ENCODE peak calls at places on chromosomes 2 and 18, in nine cellular contexts. One of them, this sample, is unnamed.

GRCh38 chr2:144351687-144352086 is 168.2 kb downstream of the ZEB2 start:
- DNase-seq in hepatocyte: no peak
- DNase-seq in AG09319: no peak
- DNase-seq in PC-3: no peak
- DNase-seq in HS-5: no peak
- DNase-seq in germinal center: no peak
- DNase-seq in stimulated activated CD8-positive, alpha-beta memory T cell treated with anti-CD3 and anti-CD28 coated beads, Interleukin-7, amount 100 ng/mL, for 4 hours: no peak
- DNase-seq in left lobe of liver: no peak
- DNase-seq in activated CD4-positive, alpha-beta T cell treated with anti-CD3 and anti-CD28 coated beads for 4 hours: no peak
- DNase-seq in this sample: no peak

GRCh38 chr2:332592-332991 is 44.7 kb upstream of the ALKAL2 start:
- DNase-seq in hepatocyte: no peak
- DNase-seq in AG09319: no peak
- DNase-seq in PC-3: peak
- DNase-seq in HS-5: no peak
- DNase-seq in germinal center: no peak
- DNase-seq in stimulated activated CD8-positive, alpha-beta memory T cell treated with anti-CD3 and anti-CD28 coated beads, Interleukin-7, amount 100 ng/mL, for 4 hours: no peak
- DNase-seq in left lobe of liver: no peak
- DNase-seq in activated CD4-positive, alpha-beta T cell treated with anti-CD3 and anti-CD28 coated beads for 4 hours: no peak
- DNase-seq in this sample: no peak

GRCh38 chr2:180015951-180016709 is 9.0 kb upstream of the CWC22 start:
- DNase-seq in hepatocyte: no peak
- DNase-seq in AG09319: peak
- DNase-seq in PC-3: peak
- DNase-seq in HS-5: peak
- DNase-seq in germinal center: no peak
- DNase-seq in stimulated activated CD8-positive, alpha-beta memory T cell treated with anti-CD3 and anti-CD28 coated beads, Interleukin-7, amount 100 ng/mL, for 4 hours: no peak
- DNase-seq in left lobe of liver: no peak
- DNase-seq in activated CD4-positive, alpha-beta T cell treated with anti-CD3 and anti-CD28 coated beads for 4 hours: no peak
- DNase-seq in this sample: no peak

GRCh38 chr2:3214827-3215404 is 162.7 kb downstream of the EIPR1 start:
- DNase-seq in hepatocyte: no peak
- DNase-seq in AG09319: no peak
- DNase-seq in PC-3: no peak
- DNase-seq in HS-5: no peak
- DNase-seq in germinal center: no peak
- DNase-seq in stimulated activated CD8-positive, alpha-beta memory T cell treated with anti-CD3 and anti-CD28 coated beads, Interleukin-7, amount 100 ng/mL, for 4 hours: no peak
- DNase-seq in left lobe of liver: peak
- DNase-seq in activated CD4-positive, alpha-beta T cell treated with anti-CD3 and anti-CD28 coated beads for 4 hours: no peak
- DNase-seq in this sample: no peak

GRCh38 chr2:204923957-204924356 is 378.7 kb downstream of the PARD3B start:
- DNase-seq in hepatocyte: no peak
- DNase-seq in AG09319: no peak
- DNase-seq in PC-3: no peak
- DNase-seq in HS-5: no peak
- DNase-seq in germinal center: no peak
- DNase-seq in stimulated activated CD8-positive, alpha-beta memory T cell treated with anti-CD3 and anti-CD28 coated beads, Interleukin-7, amount 100 ng/mL, for 4 hours: no peak
- DNase-seq in left lobe of liver: no peak
- DNase-seq in activated CD4-positive, alpha-beta T cell treated with anti-CD3 and anti-CD28 coated beads for 4 hours: no peak
- DNase-seq in this sample: no peak

GRCh38 chr2:234691968-234692955 is 195.4 kb upstream of the ARL4C start:
- DNase-seq in hepatocyte: no peak
- DNase-seq in AG09319: no peak
- DNase-seq in PC-3: no peak
- DNase-seq in HS-5: no peak
- DNase-seq in germinal center: no peak
- DNase-seq in stimulated activated CD8-positive, alpha-beta memory T cell treated with anti-CD3 and anti-CD28 coated beads, Interleukin-7, amount 100 ng/mL, for 4 hours: no peak
- DNase-seq in left lobe of liver: no peak
- DNase-seq in activated CD4-positive, alpha-beta T cell treated with anti-CD3 and anti-CD28 coated beads for 4 hours: no peak
- DNase-seq in this sample: no peak

GRCh38 chr2:68245066-68245465 is 7.3 kb downstream of the PPP3R1 start:
- DNase-seq in hepatocyte: no peak
- DNase-seq in AG09319: no peak
- DNase-seq in PC-3: no peak
- DNase-seq in HS-5: no peak
- DNase-seq in germinal center: no peak
- DNase-seq in stimulated activated CD8-positive, alpha-beta memory T cell treated with anti-CD3 and anti-CD28 coated beads, Interleukin-7, amount 100 ng/mL, for 4 hours: no peak
- DNase-seq in left lobe of liver: no peak
- DNase-seq in activated CD4-positive, alpha-beta T cell treated with anti-CD3 and anti-CD28 coated beads for 4 hours: no peak
- DNase-seq in this sample: no peak

GRCh38 chr2:167293172-167293781 is 405.0 kb downstream of the XIRP2 start:
- DNase-seq in hepatocyte: peak
- DNase-seq in AG09319: no peak
- DNase-seq in PC-3: peak
- DNase-seq in HS-5: no peak
- DNase-seq in germinal center: peak
- DNase-seq in stimulated activated CD8-positive, alpha-beta memory T cell treated with anti-CD3 and anti-CD28 coated beads, Interleukin-7, amount 100 ng/mL, for 4 hours: no peak
- DNase-seq in left lobe of liver: no peak
- DNase-seq in activated CD4-positive, alpha-beta T cell treated with anti-CD3 and anti-CD28 coated beads for 4 hours: no peak
- DNase-seq in this sample: peak

GRCh38 chr2:75557474-75558131 is 3.1 kb downstream of the EVA1A start:
- DNase-seq in hepatocyte: no peak
- DNase-seq in AG09319: no peak
- DNase-seq in PC-3: no peak
- DNase-seq in HS-5: no peak
- DNase-seq in germinal center: no peak
- DNase-seq in stimulated activated CD8-positive, alpha-beta memory T cell treated with anti-CD3 and anti-CD28 coated beads, Interleukin-7, amount 100 ng/mL, for 4 hours: no peak
- DNase-seq in left lobe of liver: no peak
- DNase-seq in activated CD4-positive, alpha-beta T cell treated with anti-CD3 and anti-CD28 coated beads for 4 hours: no peak
- DNase-seq in this sample: no peak

GRCh38 chr2:127049927-127050802 is 56.8 kb downstream of the BIN1 start:
- DNase-seq in hepatocyte: peak
- DNase-seq in AG09319: no peak
- DNase-seq in PC-3: peak
- DNase-seq in HS-5: no peak
- DNase-seq in germinal center: peak
- DNase-seq in stimulated activated CD8-positive, alpha-beta memory T cell treated with anti-CD3 and anti-CD28 coated beads, Interleukin-7, amount 100 ng/mL, for 4 hours: no peak
- DNase-seq in left lobe of liver: no peak
- DNase-seq in activated CD4-positive, alpha-beta T cell treated with anti-CD3 and anti-CD28 coated beads for 4 hours: peak
- DNase-seq in this sample: peak

GRCh38 chr2:70686577-70687460 is 81.2 kb downstream of the ADD2 start:
- DNase-seq in hepatocyte: peak
- DNase-seq in AG09319: no peak
- DNase-seq in PC-3: peak
- DNase-seq in HS-5: peak
- DNase-seq in germinal center: no peak
- DNase-seq in stimulated activated CD8-positive, alpha-beta memory T cell treated with anti-CD3 and anti-CD28 coated beads, Interleukin-7, amount 100 ng/mL, for 4 hours: no peak
- DNase-seq in left lobe of liver: peak
- DNase-seq in activated CD4-positive, alpha-beta T cell treated with anti-CD3 and anti-CD28 coated beads for 4 hours: no peak
- DNase-seq in this sample: peak

GRCh38 chr18:65983750-65984149 is 232.9 kb downstream of the CDH7 start:
- DNase-seq in hepatocyte: no peak
- DNase-seq in AG09319: no peak
- DNase-seq in PC-3: peak
- DNase-seq in HS-5: no peak
- DNase-seq in germinal center: no peak
- DNase-seq in stimulated activated CD8-positive, alpha-beta memory T cell treated with anti-CD3 and anti-CD28 coated beads, Interleukin-7, amount 100 ng/mL, for 4 hours: no peak
- DNase-seq in left lobe of liver: no peak
- DNase-seq in activated CD4-positive, alpha-beta T cell treated with anti-CD3 and anti-CD28 coated beads for 4 hours: no peak
- DNase-seq in this sample: no peak

GRCh38 chr2:144441711-144442141 is 78.2 kb downstream of the ZEB2 start:
- DNase-seq in hepatocyte: no peak
- DNase-seq in AG09319: no peak
- DNase-seq in PC-3: no peak
- DNase-seq in HS-5: no peak
- DNase-seq in germinal center: no peak
- DNase-seq in stimulated activated CD8-positive, alpha-beta memory T cell treated with anti-CD3 and anti-CD28 coated beads, Interleukin-7, amount 100 ng/mL, for 4 hours: no peak
- DNase-seq in left lobe of liver: no peak
- DNase-seq in activated CD4-positive, alpha-beta T cell treated with anti-CD3 and anti-CD28 coated beads for 4 hours: no peak
- DNase-seq in this sample: no peak

GRCh38 chr2:113162173-113162572 is 11.6 kb upstream of the PSD4 start:
- DNase-seq in hepatocyte: no peak
- DNase-seq in AG09319: no peak
- DNase-seq in PC-3: no peak
- DNase-seq in HS-5: no peak
- DNase-seq in germinal center: no peak
- DNase-seq in stimulated activated CD8-positive, alpha-beta memory T cell treated with anti-CD3 and anti-CD28 coated beads, Interleukin-7, amount 100 ng/mL, for 4 hours: no peak
- DNase-seq in left lobe of liver: no peak
- DNase-seq in activated CD4-positive, alpha-beta T cell treated with anti-CD3 and anti-CD28 coated beads for 4 hours: no peak
- DNase-seq in this sample: no peak

GRCh38 chr2:108369153-108369552 is 8.6 kb upstream of the SULT1C4 start:
- DNase-seq in hepatocyte: no peak
- DNase-seq in AG09319: no peak
- DNase-seq in PC-3: no peak
- DNase-seq in HS-5: no peak
- DNase-seq in germinal center: no peak
- DNase-seq in stimulated activated CD8-positive, alpha-beta memory T cell treated with anti-CD3 and anti-CD28 coated beads, Interleukin-7, amount 100 ng/mL, for 4 hours: no peak
- DNase-seq in left lobe of liver: no peak
- DNase-seq in activated CD4-positive, alpha-beta T cell treated with anti-CD3 and anti-CD28 coated beads for 4 hours: no peak
- DNase-seq in this sample: no peak

GRCh38 chr18:45828917-45829811 is 3.7 kb downstream of the SIGLEC15 start:
- DNase-seq in hepatocyte: peak
- DNase-seq in AG09319: no peak
- DNase-seq in PC-3: no peak
- DNase-seq in HS-5: no peak
- DNase-seq in germinal center: no peak
- DNase-seq in stimulated activated CD8-positive, alpha-beta memory T cell treated with anti-CD3 and anti-CD28 coated beads, Interleukin-7, amount 100 ng/mL, for 4 hours: no peak
- DNase-seq in left lobe of liver: no peak
- DNase-seq in activated CD4-positive, alpha-beta T cell treated with anti-CD3 and anti-CD28 coated beads for 4 hours: no peak
- DNase-seq in this sample: peak

GRCh38 chr2:85445316-85446295 is 27.1 kb downstream of the SH2D6 start:
- DNase-seq in hepatocyte: peak
- DNase-seq in AG09319: peak
- DNase-seq in PC-3: no peak
- DNase-seq in HS-5: no peak
- DNase-seq in germinal center: no peak
- DNase-seq in stimulated activated CD8-positive, alpha-beta memory T cell treated with anti-CD3 and anti-CD28 coated beads, Interleukin-7, amount 100 ng/mL, for 4 hours: no peak
- DNase-seq in left lobe of liver: peak
- DNase-seq in activated CD4-positive, alpha-beta T cell treated with anti-CD3 and anti-CD28 coated beads for 4 hours: no peak
- DNase-seq in this sample: no peak

GRCh38 chr2:9565436-9566153 is 10.0 kb upstream of the ADAM17 start:
- DNase-seq in hepatocyte: peak
- DNase-seq in AG09319: peak
- DNase-seq in PC-3: peak
- DNase-seq in HS-5: peak
- DNase-seq in germinal center: no peak
- DNase-seq in stimulated activated CD8-positive, alpha-beta memory T cell treated with anti-CD3 and anti-CD28 coated beads, Interleukin-7, amount 100 ng/mL, for 4 hours: no peak
- DNase-seq in left lobe of liver: no peak
- DNase-seq in activated CD4-positive, alpha-beta T cell treated with anti-CD3 and anti-CD28 coated beads for 4 hours: no peak
- DNase-seq in this sample: no peak

GRCh38 chr2:100984892-100985307 is 17.2 kb upstream of the RPL31 start:
- DNase-seq in hepatocyte: peak
- DNase-seq in AG09319: peak
- DNase-seq in PC-3: peak
- DNase-seq in HS-5: peak
- DNase-seq in germinal center: peak
- DNase-seq in stimulated activated CD8-positive, alpha-beta memory T cell treated with anti-CD3 and anti-CD28 coated beads, Interleukin-7, amount 100 ng/mL, for 4 hours: peak
- DNase-seq in left lobe of liver: peak
- DNase-seq in activated CD4-positive, alpha-beta T cell treated with anti-CD3 and anti-CD28 coated beads for 4 hours: peak
- DNase-seq in this sample: peak

GRCh38 chr2:105789745-105790466 is 45.2 kb downstream of the NCK2 start:
- DNase-seq in hepatocyte: no peak
- DNase-seq in AG09319: no peak
- DNase-seq in PC-3: peak
- DNase-seq in HS-5: no peak
- DNase-seq in germinal center: peak
- DNase-seq in stimulated activated CD8-positive, alpha-beta memory T cell treated with anti-CD3 and anti-CD28 coated beads, Interleukin-7, amount 100 ng/mL, for 4 hours: peak
- DNase-seq in left lobe of liver: no peak
- DNase-seq in activated CD4-positive, alpha-beta T cell treated with anti-CD3 and anti-CD28 coated beads for 4 hours: peak
- DNase-seq in this sample: no peak

GRCh38 chr2:238345286-238345968 is 25.1 kb downstream of the TRAF3IP1 start:
- DNase-seq in hepatocyte: no peak
- DNase-seq in AG09319: no peak
- DNase-seq in PC-3: no peak
- DNase-seq in HS-5: no peak
- DNase-seq in germinal center: no peak
- DNase-seq in stimulated activated CD8-positive, alpha-beta memory T cell treated with anti-CD3 and anti-CD28 coated beads, Interleukin-7, amount 100 ng/mL, for 4 hours: no peak
- DNase-seq in left lobe of liver: no peak
- DNase-seq in activated CD4-positive, alpha-beta T cell treated with anti-CD3 and anti-CD28 coated beads for 4 hours: no peak
- DNase-seq in this sample: no peak

GRCh38 chr2:55519908-55520885 is 679 bp downstream of the CFAP36 start:
- DNase-seq in hepatocyte: peak
- DNase-seq in AG09319: no peak
- DNase-seq in PC-3: peak
- DNase-seq in HS-5: no peak
- DNase-seq in germinal center: peak
- DNase-seq in stimulated activated CD8-positive, alpha-beta memory T cell treated with anti-CD3 and anti-CD28 coated beads, Interleukin-7, amount 100 ng/mL, for 4 hours: no peak
- DNase-seq in left lobe of liver: peak
- DNase-seq in activated CD4-positive, alpha-beta T cell treated with anti-CD3 and anti-CD28 coated beads for 4 hours: peak
- DNase-seq in this sample: peak

GRCh38 chr2:3661149-3661660 is 3.2 kb downstream of the ALLC start:
- DNase-seq in hepatocyte: no peak
- DNase-seq in AG09319: peak
- DNase-seq in PC-3: no peak
- DNase-seq in HS-5: no peak
- DNase-seq in germinal center: no peak
- DNase-seq in stimulated activated CD8-positive, alpha-beta memory T cell treated with anti-CD3 and anti-CD28 coated beads, Interleukin-7, amount 100 ng/mL, for 4 hours: no peak
- DNase-seq in left lobe of liver: no peak
- DNase-seq in activated CD4-positive, alpha-beta T cell treated with anti-CD3 and anti-CD28 coated beads for 4 hours: no peak
- DNase-seq in this sample: peak

GRCh38 chr2:47321411-47322031 is 81.4 kb upstream of the MSH2 start:
- DNase-seq in hepatocyte: no peak
- DNase-seq in AG09319: no peak
- DNase-seq in PC-3: no peak
- DNase-seq in HS-5: no peak
- DNase-seq in germinal center: no peak
- DNase-seq in stimulated activated CD8-positive, alpha-beta memory T cell treated with anti-CD3 and anti-CD28 coated beads, Interleukin-7, amount 100 ng/mL, for 4 hours: no peak
- DNase-seq in left lobe of liver: no peak
- DNase-seq in activated CD4-positive, alpha-beta T cell treated with anti-CD3 and anti-CD28 coated beads for 4 hours: no peak
- DNase-seq in this sample: no peak

GRCh38 chr2:99656938-99657337 is 167.1 kb upstream of the REV1 start:
- DNase-seq in hepatocyte: no peak
- DNase-seq in AG09319: peak
- DNase-seq in PC-3: no peak
- DNase-seq in HS-5: no peak
- DNase-seq in germinal center: no peak
- DNase-seq in stimulated activated CD8-positive, alpha-beta memory T cell treated with anti-CD3 and anti-CD28 coated beads, Interleukin-7, amount 100 ng/mL, for 4 hours: no peak
- DNase-seq in left lobe of liver: no peak
- DNase-seq in activated CD4-positive, alpha-beta T cell treated with anti-CD3 and anti-CD28 coated beads for 4 hours: no peak
- DNase-seq in this sample: no peak

GRCh38 chr2:238703436-238703835 is 144.4 kb upstream of the TWIST2 start:
- DNase-seq in hepatocyte: no peak
- DNase-seq in AG09319: no peak
- DNase-seq in PC-3: no peak
- DNase-seq in HS-5: no peak
- DNase-seq in germinal center: no peak
- DNase-seq in stimulated activated CD8-positive, alpha-beta memory T cell treated with anti-CD3 and anti-CD28 coated beads, Interleukin-7, amount 100 ng/mL, for 4 hours: no peak
- DNase-seq in left lobe of liver: no peak
- DNase-seq in activated CD4-positive, alpha-beta T cell treated with anti-CD3 and anti-CD28 coated beads for 4 hours: no peak
- DNase-seq in this sample: no peak

GRCh38 chr2:126627623-126628022 is 28.3 kb upstream of the GYPC start:
- DNase-seq in hepatocyte: no peak
- DNase-seq in AG09319: no peak
- DNase-seq in PC-3: no peak
- DNase-seq in HS-5: no peak
- DNase-seq in germinal center: no peak
- DNase-seq in stimulated activated CD8-positive, alpha-beta memory T cell treated with anti-CD3 and anti-CD28 coated beads, Interleukin-7, amount 100 ng/mL, for 4 hours: no peak
- DNase-seq in left lobe of liver: no peak
- DNase-seq in activated CD4-positive, alpha-beta T cell treated with anti-CD3 and anti-CD28 coated beads for 4 hours: no peak
- DNase-seq in this sample: no peak